ENCODE peak calls at places on chromosomes 12 and 14, in six cellular contexts. S is NCI-H2081; E is posterior vena cava; V is memory B cell; R is stimulated activated CD8-positive, alpha-beta memory T cell treated with anti-CD3 and anti-CD28 coated beads, Interleukin-7, amount 100 ng/mL, for 1 hour; I is myocyte. A is an unnamed sample.

GRCh38 chr14:32711103-32711680 is 227.5 kb upstream of the NPAS3 start:
- DNase-seq in S (peak), E (no peak), V (no peak), R (no peak), I (peak), A (peak)

GRCh38 chr14:23517650-23518329 is 33.8 kb downstream of the ZFHX2 start:
- DNase-seq in S (no peak), E (no peak), V (no peak), R (no peak), I (no peak), A (no peak)

GRCh38 chr12:84572186-84572585 is 340.4 kb downstream of the SLC6A15 start:
- DNase-seq in S (no peak), E (no peak), V (no peak), R (no peak), I (no peak), A (no peak)

GRCh38 chr12:104793280-104793679 is 164.8 kb downstream of the SLC41A2 start:
- DNase-seq in S (no peak), E (no peak), V (no peak), R (no peak), I (peak), A (no peak)

GRCh38 chr12:92769124-92769901 is 66.5 kb downstream of the PLEKHG7 start:
- DNase-seq in S (no peak), E (no peak), V (no peak), R (no peak), I (peak), A (no peak)

GRCh38 chr12:51389302-51389999 is 1.8 kb downstream of the GALNT6 start:
- DNase-seq in S (no peak), E (peak), V (no peak), R (no peak), I (peak), A (no peak)

GRCh38 chr14:71711619-71712018 is 220.6 kb upstream of the RGS6 start:
- DNase-seq in S (no peak), E (no peak), V (no peak), R (no peak), I (peak), A (no peak)

GRCh38 chr14:65156568-65157366 is 54.5 kb upstream of the MAX start:
- DNase-seq in S (no peak), E (peak), V (no peak), R (no peak), I (peak), A (no peak)

GRCh38 chr14:32028599-32028998 is 48.5 kb upstream of the ARHGAP5 start:
- DNase-seq in S (no peak), E (no peak), V (no peak), R (no peak), I (peak), A (no peak)

GRCh38 chr12:75684678-75685620 is 173.5 kb upstream of the KRR1 start:
- DNase-seq in S (no peak), E (no peak), V (no peak), R (no peak), I (no peak), A (no peak)

GRCh38 chr14:53979141-53979673 is 22.6 kb upstream of the BMP4 start:
- DNase-seq in S (no peak), E (no peak), V (no peak), R (no peak), I (peak), A (no peak)

GRCh38 chr14:60777856-60778578 is 43.5 kb downstream of the MNAT1 start:
- DNase-seq in S (no peak), E (no peak), V (no peak), R (no peak), I (peak), A (no peak)

GRCh38 chr12:16198884-16199283 is 78.6 kb downstream of the SLC15A5 start:
- DNase-seq in S (peak), E (no peak), V (no peak), R (no peak), I (no peak), A (no peak)

GRCh38 chr14:34623506-34623905 is 6.4 kb downstream of the SNX6 start:
- DNase-seq in S (no peak), E (no peak), V (no peak), R (no peak), I (no peak), A (no peak)

GRCh38 chr12:105252901-105253300 is 16.9 kb upstream of the APPL2 start:
- DNase-seq in S (no peak), E (no peak), V (no peak), R (no peak), I (no peak), A (no peak)

GRCh38 chr12:93622485-93622884 is 50.0 kb downstream of the SOCS2 start:
- DNase-seq in S (no peak), E (no peak), V (no peak), R (no peak), I (no peak), A (no peak)

GRCh38 chr12:32437095-32437515 is 37.7 kb downstream of the FGD4 start:
- DNase-seq in S (no peak), E (no peak), V (no peak), R (no peak), I (no peak), A (no peak)

GRCh38 chr12:65505321-65506121 is 227.0 kb downstream of the MSRB3 start:
- DNase-seq in S (no peak), E (no peak), V (no peak), R (no peak), I (no peak), A (no peak)

GRCh38 chr12:49626169-49626835 is 2.9 kb downstream of the PRPF40B start:
- DNase-seq in S (no peak), E (no peak), V (no peak), R (no peak), I (no peak), A (no peak)

GRCh38 chr12:107610030-107610859 is 75.4 kb upstream of the PWP1 start:
- DNase-seq in S (peak), E (no peak), V (no peak), R (no peak), I (peak), A (no peak)

GRCh38 chr12:76029982-76030377 is 1.6 kb downstream of the PHLDA1 start:
- DNase-seq in S (no peak), E (no peak), V (no peak), R (no peak), I (peak), A (no peak)

GRCh38 chr14:50342211-50343080 is 30.3 kb downstream of the DMAC2L start:
- DNase-seq in S (peak), E (no peak), V (no peak), R (no peak), I (peak), A (no peak)

GRCh38 chr12:95173392-95174251 is 43.6 kb downstream of the FGD6 start:
- DNase-seq in S (peak), E (no peak), V (no peak), R (no peak), I (peak), A (no peak)

GRCh38 chr12:5163661-5164060 is 120.0 kb downstream of the KCNA5 start:
- DNase-seq in S (no peak), E (no peak), V (no peak), R (no peak), I (no peak), A (no peak)

GRCh38 chr14:72740966-72741835 is 152.7 kb downstream of the DPF3 start:
- DNase-seq in S (no peak), E (no peak), V (no peak), R (no peak), I (no peak), A (no peak)

GRCh38 chr14:72847721-72848120 is 46.2 kb downstream of the DPF3 start:
- DNase-seq in S (no peak), E (peak), V (no peak), R (no peak), I (no peak), A (no peak)

GRCh38 chr14:63204407-63205280 is at the start of gene RHOJ:
- DNase-seq in S (peak), E (no peak), V (no peak), R (no peak), I (peak), A (no peak)

GRCh38 chr12:109435428-109436180 is 41.5 kb downstream of the KCTD10 start:
- DNase-seq in S (no peak), E (no peak), V (no peak), R (no peak), I (no peak), A (no peak)

GRCh38 chr14:92551066-92551841 is 37.7 kb downstream of the RIN3 start:
- DNase-seq in S (no peak), E (no peak), V (no peak), R (no peak), I (peak), A (no peak)

GRCh38 chr12:12804432-12804886 is 8.7 kb upstream of the DDX47 start:
- DNase-seq in S (no peak), E (no peak), V (no peak), R (no peak), I (no peak), A (no peak)

GRCh38 chr14:73774244-73774575 is 60.0 kb upstream of the PNMA1 start:
- DNase-seq in S (no peak), E (no peak), V (no peak), R (no peak), I (no peak), A (no peak)

GRCh38 chr14:52080171-52080800 is 11.4 kb upstream of the NID2 start:
- DNase-seq in S (no peak), E (no peak), V (no peak), R (no peak), I (peak), A (no peak)

GRCh38 chr12:58405363-58405762 is 464.0 kb downstream of the ATP23 start:
- DNase-seq in S (no peak), E (no peak), V (no peak), R (no peak), I (no peak), A (no peak)

GRCh38 chr12:95951515-95951914 is 8.4 kb downstream of the AMDHD1 start:
- DNase-seq in S (no peak), E (no peak), V (no peak), R (no peak), I (no peak), A (no peak)